ENCODE peak calls at places on chromosome 16, in five cellular contexts. U, R, V, N and B are unnamed samples.

GRCh38 chr16:87945351-87946042 is 5.7 kb upstream of the BANP start:
- DNase-seq in V (peak), U (no peak), R (peak), N (peak), B (no peak)

GRCh38 chr16:85383836-85384825 is 229.0 kb upstream of the GSE1 start:
- DNase-seq in V (no peak), R (no peak), U (no peak), N (no peak), B (no peak)

GRCh38 chr16:49462989-49463371 is 89.4 kb downstream of the C16orf78 start:
- DNase-seq in R (no peak), V (no peak), U (no peak), N (no peak), B (no peak)

GRCh38 chr16:64311241-64311640 is 810.6 kb downstream of the CDH11 start:
- DNase-seq in N (no peak), V (peak), U (no peak), R (no peak), B (no peak)

GRCh38 chr16:86594712-86595111 is 16.4 kb downstream of the FOXL1 start:
- DNase-seq in U (no peak), R (no peak), V (no peak), N (no peak), B (no peak)

GRCh38 chr16:54324716-54325115 is 38.1 kb upstream of the IRX3 start:
- DNase-seq in V (no peak), R (no peak), N (no peak), U (no peak), B (no peak)

GRCh38 chr16:53545433-53545832 is 42.4 kb upstream of the AKTIP start:
- DNase-seq in U (no peak), R (no peak), N (no peak), V (no peak), B (no peak)

GRCh38 chr16:64892843-64893242 is 229.0 kb downstream of the CDH11 start:
- DNase-seq in N (no peak), R (no peak), V (peak), U (peak), B (peak)

GRCh38 chr16:70467608-70468007 is 13.2 kb downstream of the FCSK start:
- DNase-seq in U (no peak), N (no peak), R (no peak), V (no peak), B (no peak)

GRCh38 chr16:22321340-22322001 is 24.3 kb downstream of the POLR3E start:
- DNase-seq in U (peak), V (peak), N (peak), R (peak), B (no peak)

GRCh38 chr16:87240211-87241134 is 76.7 kb downstream of the C16orf95 start:
- DNase-seq in N (no peak), R (no peak), U (no peak), V (peak), B (peak)

GRCh38 chr16:68378436-68379415 is 67.9 kb downstream of the PRMT7 start:
- DNase-seq in N (no peak), U (no peak), R (no peak), V (no peak), B (no peak)

GRCh38 chr16:26569793-26570192 is 496.9 kb upstream of the C16orf82 start:
- DNase-seq in U (no peak), R (peak), V (no peak), N (peak), B (no peak)

GRCh38 chr16:79798416-79799053 is 198.0 kb upstream of the MAF start:
- DNase-seq in R (no peak), V (no peak), N (no peak), U (no peak), B (no peak)

GRCh38 chr16:19690196-19690595 is 27.8 kb downstream of the KNOP1 start:
- DNase-seq in U (no peak), R (peak), N (peak), V (no peak), B (no peak)

GRCh38 chr16:82900611-82901010 is 273.8 kb downstream of the CDH13 start:
- DNase-seq in N (no peak), R (no peak), U (no peak), V (no peak), B (no peak)

GRCh38 chr16:85252461-85252860 is 140.2 kb upstream of the CIBAR2 start:
- DNase-seq in R (no peak), N (no peak), V (no peak), U (no peak), B (no peak)

GRCh38 chr16:31400191-31400590 is 7.1 kb downstream of the ITGAD start:
- DNase-seq in N (no peak), U (no peak), R (no peak), V (no peak), B (no peak)

GRCh38 chr16:84463221-84463620 is 41.2 kb downstream of the MEAK7 start:
- DNase-seq in R (no peak), V (no peak), U (no peak), N (peak), B (no peak)

GRCh38 chr16:86733526-86734254 is 155.3 kb downstream of the FOXL1 start:
- DNase-seq in N (no peak), U (no peak), R (peak), V (no peak), B (no peak)

GRCh38 chr16:74726056-74726455 is 25.4 kb upstream of the MLKL start:
- DNase-seq in N (no peak), U (no peak), V (no peak), R (no peak), B (no peak)

GRCh38 chr16:81314603-81315270 is at the start of gene GAN:
- DNase-seq in U (peak), R (peak), N (peak), V (peak), B (peak)

GRCh38 chr16:9048302-9048700 is 43.1 kb upstream of the HAPSTR1 start:
- DNase-seq in N (peak), U (no peak), V (no peak), R (no peak), B (no peak)

GRCh38 chr16:20871258-20871657 is 28.9 kb downstream of the DCUN1D3 start:
- DNase-seq in V (peak), N (no peak), U (no peak), R (no peak), B (no peak)

GRCh38 chr16:71356051-71356740 is 2.3 kb upstream of the CALB2 start:
- DNase-seq in R (no peak), U (no peak), V (no peak), N (no peak), B (no peak)

GRCh38 chr16:3188925-3189825 is 1.2 kb downstream of the OR1F1 start:
- DNase-seq in U (no peak), N (no peak), R (peak), V (peak), B (no peak)

GRCh38 chr16:54458923-54459322 is 172.3 kb upstream of the IRX3 start:
- DNase-seq in U (no peak), R (no peak), N (no peak), V (no peak), B (no peak)

GRCh38 chr16:2090481-2090797 is 42.7 kb downstream of the TSC2 start:
- DNase-seq in V (no peak), R (no peak), N (no peak), U (no peak), B (no peak)

GRCh38 chr16:2088759-2089358 is 41.1 kb downstream of the TSC2 start:
- DNase-seq in U (no peak), N (no peak), V (no peak), R (no peak), B (no peak)

GRCh38 chr16:2088192-2088631 is 40.4 kb downstream of the TSC2 start:
- DNase-seq in N (no peak), R (no peak), U (no peak), V (no peak), B (no peak)

GRCh38 chr16:2090819-2091721 is 43.3 kb downstream of the TSC2 start:
- DNase-seq in U (no peak), N (peak), R (peak), V (no peak), B (no peak)

GRCh38 chr16:2089676-2090480 is 42.1 kb downstream of the TSC2 start:
- DNase-seq in V (no peak), N (no peak), U (no peak), R (no peak), B (no peak)
- H3K4me3 ChIP-seq in V (no peak), N (peak), U (no peak), R (no peak), B (no peak)

DNA sequence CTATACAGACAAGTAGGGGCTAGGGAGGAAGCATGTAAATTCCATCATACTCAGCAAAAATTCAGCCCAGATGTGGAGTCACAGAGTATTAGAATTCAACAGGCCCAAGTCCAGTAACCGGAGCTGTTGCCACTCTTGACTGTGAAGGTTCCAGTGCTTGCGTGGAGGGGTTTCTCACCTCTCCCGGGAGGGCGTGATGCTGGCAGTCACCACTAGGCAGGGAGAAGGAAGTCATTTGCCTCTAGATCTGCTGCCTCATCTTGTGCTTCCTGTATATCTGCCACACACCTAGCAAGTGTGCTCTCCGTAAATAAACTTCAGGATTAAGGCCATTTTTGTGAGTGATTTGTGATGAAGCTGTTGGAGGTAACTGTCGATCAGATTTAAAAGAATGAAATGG is 1.0 kb upstream of the CKLF start:
- DNase-seq in R (peak), U (no peak), V (peak), N (no peak), B (no peak)
- H3K4me3 ChIP-seq in R (no peak), U (no peak), V (no peak), N (peak), B (no peak)

DNA sequence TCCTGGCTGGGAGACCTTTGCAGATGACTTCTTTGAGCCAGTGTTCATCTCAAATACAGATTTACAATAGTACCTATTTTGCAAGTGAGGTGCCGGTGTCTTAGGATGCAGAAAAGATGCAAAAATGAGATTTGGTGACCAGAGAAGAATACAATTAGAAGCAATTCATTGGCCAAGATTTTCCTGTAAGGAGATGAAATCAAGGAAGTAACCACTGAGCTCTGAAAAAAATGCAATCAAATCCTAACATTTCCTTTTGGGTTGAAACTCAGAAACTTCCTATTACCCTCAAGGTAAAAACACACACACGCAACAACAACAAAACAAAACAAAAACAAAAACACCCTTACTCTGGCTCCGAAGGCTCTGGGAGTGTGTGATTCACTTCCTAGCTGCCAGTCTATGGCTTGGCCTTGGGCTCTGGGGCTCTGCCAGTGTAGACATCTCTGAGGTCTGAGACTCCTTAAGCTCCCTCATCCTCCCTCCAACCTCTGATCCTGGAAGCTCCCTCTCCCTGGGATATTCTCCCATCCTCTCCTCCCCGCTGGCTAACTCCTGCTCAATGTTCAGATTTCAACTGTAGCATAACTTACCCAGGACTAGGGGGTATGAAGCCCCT is 16.8 kb upstream of the MT4 start:
- DNase-seq in R (no peak), U (no peak), V (no peak), N (no peak), B (no peak)
- H3K4me3 ChIP-seq in R (no peak), U (no peak), V (no peak), N (no peak), B (no peak)

DNA sequence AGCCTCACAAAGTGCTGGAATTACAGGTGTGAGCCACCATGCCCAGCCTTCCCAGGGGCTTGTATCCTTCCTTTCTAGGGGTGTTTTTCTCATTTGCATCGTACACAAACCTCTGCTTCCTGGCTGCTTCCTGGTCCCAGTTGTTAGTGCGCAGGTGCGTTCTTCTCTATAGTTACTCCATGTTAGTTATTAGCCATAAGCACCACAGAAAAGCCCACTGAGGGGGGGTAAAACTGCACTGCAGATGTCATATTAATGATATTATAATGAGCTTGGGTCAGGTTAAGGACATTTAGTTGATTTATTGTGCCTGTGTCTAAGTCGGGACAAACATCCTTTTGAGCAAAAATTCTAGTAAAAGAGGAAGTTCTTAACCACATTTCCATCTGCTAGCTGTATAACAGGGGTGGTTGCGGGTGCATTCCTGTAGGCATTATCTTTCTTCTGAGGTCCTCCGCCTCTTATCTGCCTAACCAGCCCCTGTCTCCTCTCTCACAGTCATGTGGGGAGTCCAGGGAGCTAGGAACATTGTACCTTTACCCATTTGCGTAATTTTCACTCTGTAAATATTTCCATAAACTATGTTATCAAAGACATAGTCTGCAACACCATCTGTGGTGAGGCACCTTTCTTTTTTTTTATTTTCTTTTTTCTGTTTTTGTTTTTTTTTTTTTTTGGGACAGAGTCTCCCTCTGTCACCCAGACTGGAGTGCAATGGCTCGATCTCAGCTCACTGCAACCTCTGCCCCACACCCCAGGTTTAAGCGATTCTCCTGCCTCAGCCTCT is 23.6 kb upstream of the ATF7IP2 start:
- DNase-seq in V (no peak), U (no peak), N (no peak), R (no peak), B (no peak)
- H3K4me3 ChIP-seq in V (no peak), U (no peak), N (no peak), R (no peak), B (no peak)

DNA sequence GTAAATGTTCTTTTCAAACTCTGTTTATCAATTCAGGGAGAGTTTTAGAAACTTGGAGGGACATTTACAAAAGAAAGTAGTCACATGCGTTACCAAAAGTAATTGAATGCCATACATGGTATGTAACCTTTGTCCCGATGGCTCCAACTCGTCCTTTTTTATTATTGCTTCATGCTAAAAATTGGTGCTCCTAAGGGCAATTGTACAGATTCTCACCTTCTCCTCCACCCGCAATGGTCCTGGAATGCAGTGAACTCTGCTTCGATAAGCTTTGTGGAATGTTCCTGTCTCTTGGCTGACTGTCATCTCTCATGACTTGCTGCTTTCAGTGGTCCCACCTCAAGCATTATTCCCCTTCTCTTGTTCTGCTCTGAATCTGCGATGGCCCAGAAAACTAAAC is 20.9 kb downstream of the GNAO1 start:
- DNase-seq in U (no peak), V (no peak), N (no peak), R (peak), B (no peak)
- H3K4me3 ChIP-seq in U (no peak), V (no peak), N (no peak), R (no peak), B (no peak)

GRCh38 chr16:89123001-89123830 is 29.6 kb downstream of the ACSF3 start:
- DNase-seq in V (no peak), R (no peak), N (no peak), U (no peak), B (no peak)
- H3K4me3 ChIP-seq in V (no peak), R (no peak), N (no peak), U (no peak), B (no peak)